ENCODE peak calls at places on chromosomes 6 and 20, in six cellular contexts. T is cardiac fibroblast, M is pons, P is occipital lobe, A is HL-60, O is NCI-H774. W is an unnamed sample.

GRCh38 chr6:42745083-42745637 is 743 bp downstream of the TBCC start:
- DNase-seq in T (peak), M (peak), P (peak), A (peak), O (no peak), W (peak)

GRCh38 chr20:63775096-63775978 is 35.8 kb downstream of the SLC2A4RG start:
- DNase-seq in T (no peak), M (no peak), P (no peak), A (no peak), O (no peak), W (peak)

GRCh38 chr20:38724603-38725457 is 544 bp downstream of the SLC32A1 start:
- DNase-seq in T (no peak), M (no peak), P (no peak), A (no peak), O (no peak), W (no peak)

GRCh38 chr6:38725414-38726183 is 10.5 kb downstream of the DNAH8 start:
- DNase-seq in T (no peak), M (no peak), P (no peak), A (no peak), O (no peak), W (no peak)

GRCh38 chr20:36303831-36304230 is 2.3 kb upstream of the DLGAP4 start:
- DNase-seq in T (no peak), M (no peak), P (no peak), A (no peak), O (no peak), W (no peak)

GRCh38 chr6:40906759-40907158 is 132.3 kb downstream of the UNC5CL start:
- DNase-seq in T (peak), M (no peak), P (no peak), A (no peak), O (no peak), W (no peak)

GRCh38 chr20:44967207-44967807 is 995 bp downstream of the STK4 start:
- DNase-seq in T (no peak), M (peak), P (no peak), A (peak), O (no peak), W (no peak)

GRCh38 chr6:767755-768512 is 75.0 kb upstream of the EXOC2 start:
- DNase-seq in T (no peak), M (no peak), P (no peak), A (no peak), O (no peak), W (no peak)

GRCh38 chr6:18028332-18028731 is 40.9 kb upstream of the KIF13A start:
- DNase-seq in T (no peak), M (no peak), P (no peak), A (no peak), O (no peak), W (no peak)

GRCh38 chr20:32582659-32583580 is 2.2 kb downstream of the NOL4L start:
- DNase-seq in T (no peak), M (peak), P (no peak), A (peak), O (no peak), W (no peak)

GRCh38 chr20:59182401-59183044 is 18.9 kb downstream of the ZNF831 start:
- DNase-seq in T (no peak), M (no peak), P (no peak), A (peak), O (no peak), W (no peak)

GRCh38 chr20:58243653-58244410 is 15.4 kb upstream of the ANKRD60 start:
- DNase-seq in T (no peak), M (no peak), P (no peak), A (no peak), O (no peak), W (no peak)

GRCh38 chr6:168035098-168035660 is 37.7 kb downstream of the KIF25 start:
- DNase-seq in T (peak), M (no peak), P (peak), A (no peak), O (peak), W (no peak)

GRCh38 chr20:59825944-59826759 is 107.3 kb downstream of the SYCP2 start:
- DNase-seq in T (no peak), M (no peak), P (no peak), A (no peak), O (peak), W (no peak)

GRCh38 chr6:13635948-13636658 is 21.0 kb downstream of the NOL7 start:
- DNase-seq in T (peak), M (peak), P (no peak), A (peak), O (no peak), W (no peak)

GRCh38 chr6:24228681-24229255 is 102.8 kb downstream of the NRSN1 start:
- DNase-seq in T (peak), M (no peak), P (no peak), A (no peak), O (no peak), W (no peak)

GRCh38 chr20:44711237-44711636 is 3.9 kb upstream of the CCN5 start:
- DNase-seq in T (no peak), M (no peak), P (no peak), A (no peak), O (no peak), W (no peak)

GRCh38 chr20:16759161-16759523 is 11.0 kb downstream of the OTOR start:
- DNase-seq in T (peak), M (peak), P (no peak), A (no peak), O (no peak), W (no peak)